ENCODE peak calls at places on chromosomes 5 and 9, in seven cellular contexts. U, R, A, K, F, N and P are unnamed samples.

GRCh38 chr9:33687779-33688178 is 107.6 kb upstream of the PRSS3 start:
- DNase-seq in U (no peak), R (no peak), A (no peak), K (no peak), F (no peak), N (no peak), P (no peak)

GRCh38 chr5:16937023-16937379 is 913 bp upstream of the MYO10 start:
- DNase-seq in U (no peak), R (no peak), A (no peak), K (peak; percentile 77), F (no peak), N (no peak), P (no peak)

GRCh38 chr9:70021026-70021571 is 22.5 kb upstream of the MAMDC2 start:
- DNase-seq in U (peak; percentile 61), R (no peak), A (no peak), K (peak; percentile 35), F (peak; percentile 70), N (peak; percentile 97), P (peak; percentile 63)

GRCh38 chr5:133610489-133611356 is 1.6 kb downstream of the FSTL4 start:
- DNase-seq in U (peak; percentile 64), R (no peak), A (peak; percentile 34), K (peak; percentile 76), F (no peak), N (peak; percentile 33), P (no peak)

GRCh38 chr5:51651889-51652288 is 268.6 kb downstream of the ISL1 start:
- DNase-seq in U (no peak), R (no peak), A (no peak), K (no peak), F (no peak), N (peak; percentile 1), P (no peak)

GRCh38 chr9:135343733-135344522 is 135.7 kb upstream of the PPP1R26 start:
- DNase-seq in U (peak; percentile 55), R (no peak), A (no peak), K (peak; percentile 68), F (no peak), N (peak; percentile 32), P (no peak)

GRCh38 chr5:35771839-35772238 is 84.9 kb upstream of the IL7R start:
- DNase-seq in U (no peak), R (no peak), A (no peak), K (no peak), F (no peak), N (no peak), P (no peak)

GRCh38 chr5:73266309-73266708 is 93.3 kb downstream of the TMEM174 start:
- DNase-seq in U (no peak), R (no peak), A (no peak), K (no peak), F (no peak), N (no peak), P (no peak)

GRCh38 chr5:14700478-14701436 is 36.2 kb downstream of the OTULIN start:
- DNase-seq in U (no peak), R (no peak), A (no peak), K (no peak), F (no peak), N (peak; percentile 25), P (no peak)

GRCh38 chr5:167358868-167359492 is 932.5 kb upstream of the WWC1 start:
- DNase-seq in U (no peak), R (no peak), A (no peak), K (no peak), F (no peak), N (no peak), P (no peak)

GRCh38 chr5:30502277-30502676 is 691.2 kb upstream of the CDH6 start:
- DNase-seq in U (no peak), R (no peak), A (no peak), K (no peak), F (peak; percentile 27), N (peak; percentile 63), P (no peak)

GRCh38 chr5:169803077-169803981 is 166.3 kb downstream of the DOCK2 start:
- DNase-seq in U (peak; percentile 65), R (no peak), A (no peak), K (no peak), F (peak; percentile 53), N (peak; percentile 99), P (peak; percentile 97)

GRCh38 chr5:14155075-14155474 is 11.9 kb downstream of the TRIO start:
- DNase-seq in U (no peak), R (no peak), A (no peak), K (no peak), F (no peak), N (no peak), P (no peak)

DNA sequence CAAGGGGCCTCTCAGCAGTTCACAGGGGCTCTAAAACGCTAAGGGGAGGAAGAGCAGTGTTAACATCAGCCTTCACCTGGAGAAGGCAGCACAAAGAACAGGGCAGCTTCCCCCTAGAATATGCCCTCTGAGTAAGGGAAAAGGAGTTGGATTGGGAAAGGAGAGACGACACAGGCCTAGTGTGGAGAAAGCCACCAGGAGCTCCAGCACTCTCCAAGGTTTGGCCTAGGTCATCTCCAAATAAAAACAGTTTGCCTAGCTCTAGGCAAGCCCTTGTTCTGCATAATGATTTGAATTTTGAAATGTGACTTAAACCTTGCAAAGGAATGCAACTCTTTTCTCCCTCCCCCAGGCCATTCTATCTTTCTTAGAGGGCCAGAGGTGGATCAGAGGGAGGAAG is 100.0 kb upstream of the SSBP2 start:
- DNase-seq in U (no peak), R (no peak), A (no peak), K (no peak), F (no peak), N (no peak), P (no peak)
- H3K4me3 ChIP-seq in U (peak overlapping the region; percentile 68), R (no peak overlapping the region), A (peak overlapping the region; percentile 62), K (peak overlapping the region; percentile 53), F (no peak overlapping the region), N (peak overlapping the region; percentile 53), P (no peak overlapping the region)

GRCh38 chr5:88683506-88684135 is 199.4 kb downstream of the MEF2C start:
- DNase-seq in U (no peak), R (no peak), A (no peak), K (no peak), F (no peak), N (no peak), P (no peak)
- TF ChIP-seq CTCF in U (no peak), R (no peak), A (no peak), K (no peak), F (peak; percentile 37), N (no peak), P (peak; percentile 9)

DNA sequence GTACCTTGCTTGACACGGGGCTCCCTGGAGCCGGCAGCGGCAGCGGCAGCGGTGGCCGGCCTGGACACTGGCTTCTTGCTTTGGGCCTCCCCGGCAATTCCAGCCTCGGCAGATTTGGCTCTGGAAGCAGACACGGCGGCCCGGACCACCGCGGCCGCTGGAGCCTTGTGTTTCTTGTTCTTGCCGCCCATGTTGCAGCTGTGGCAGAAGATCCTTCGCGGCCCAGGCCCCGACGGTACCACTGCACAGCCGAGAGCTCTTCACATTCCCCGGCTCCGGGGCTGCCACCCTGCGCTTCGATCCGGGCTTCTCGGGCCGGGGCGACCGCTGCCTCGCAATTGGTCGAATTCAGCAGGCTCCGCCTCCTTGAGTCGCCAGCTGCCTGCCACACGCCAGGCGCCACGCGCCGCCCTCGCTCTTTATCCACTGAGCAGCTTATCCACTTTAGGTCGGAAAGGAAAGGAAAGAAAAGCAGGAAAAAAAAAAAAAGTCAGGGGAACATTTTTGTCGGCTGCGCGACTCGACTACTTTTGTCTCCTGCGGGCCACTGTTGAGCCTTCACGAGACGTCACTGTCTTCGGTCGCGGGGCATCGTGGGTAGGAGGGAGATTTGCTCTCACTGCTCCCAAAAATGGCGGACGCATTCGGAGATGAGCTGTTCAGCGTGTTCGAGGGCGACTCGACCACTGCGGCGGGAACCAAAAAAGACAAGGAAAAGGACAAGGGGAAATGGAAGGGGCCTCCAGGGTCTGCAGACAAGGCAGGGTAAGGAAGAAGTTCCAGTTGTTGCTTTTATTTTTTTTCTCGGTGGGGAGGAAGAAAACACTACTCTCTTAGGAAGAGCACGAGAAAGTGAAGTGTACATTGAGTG is at the start of the genes DHX29 and MTREX:
- DNase-seq in U (peak; percentile 91), R (peak; percentile 71), A (peak; percentile 93), K (peak; percentile 92), F (peak; percentile 81), N (peak; percentile 93), P (peak; percentile 67)
- H3K4me3 ChIP-seq in U (peak within 1 kb of the TSS; percentile 89), R (peak within 1 kb of the TSS; percentile 92), A (peak within 1 kb of the TSS; percentile 64), K (peak within 1 kb of the TSS; percentile 87), F (peak within 1 kb of the TSS; percentile 74), N (peak within 1 kb of the TSS; percentile 86), P (peak within 1 kb of the TSS; percentile 90)

GRCh38 chr9:130368631-130369103 is 76.1 kb upstream of the ASS1 start:
- DNase-seq in U (no peak), R (no peak), A (no peak), K (no peak), F (no peak), N (no peak), P (no peak)
- TF ChIP-seq CTCF in U (no peak), R (no peak), A (no peak), K (no peak), F (no peak), N (no peak), P (no peak)

GRCh38 chr5:87120518-87121314 is 147.0 kb upstream of the RASA1 start:
- DNase-seq in U (no peak), R (no peak), A (no peak), K (no peak), F (peak; percentile 89), N (peak; percentile 96), P (peak; percentile 74)

GRCh38 chr5:87125796-87126195 is 141.9 kb upstream of the RASA1 start:
- DNase-seq in U (no peak), R (no peak), A (no peak), K (no peak), F (no peak), N (no peak), P (no peak)

GRCh38 chr5:87122171-87122977 is 145.3 kb upstream of the RASA1 start:
- DNase-seq in U (no peak), R (no peak), A (no peak), K (no peak), F (no peak), N (no peak), P (no peak)

GRCh38 chr5:87119588-87119987 is 148.1 kb upstream of the RASA1 start:
- DNase-seq in U (no peak), R (no peak), A (no peak), K (no peak), F (no peak), N (no peak), P (no peak)

DNA sequence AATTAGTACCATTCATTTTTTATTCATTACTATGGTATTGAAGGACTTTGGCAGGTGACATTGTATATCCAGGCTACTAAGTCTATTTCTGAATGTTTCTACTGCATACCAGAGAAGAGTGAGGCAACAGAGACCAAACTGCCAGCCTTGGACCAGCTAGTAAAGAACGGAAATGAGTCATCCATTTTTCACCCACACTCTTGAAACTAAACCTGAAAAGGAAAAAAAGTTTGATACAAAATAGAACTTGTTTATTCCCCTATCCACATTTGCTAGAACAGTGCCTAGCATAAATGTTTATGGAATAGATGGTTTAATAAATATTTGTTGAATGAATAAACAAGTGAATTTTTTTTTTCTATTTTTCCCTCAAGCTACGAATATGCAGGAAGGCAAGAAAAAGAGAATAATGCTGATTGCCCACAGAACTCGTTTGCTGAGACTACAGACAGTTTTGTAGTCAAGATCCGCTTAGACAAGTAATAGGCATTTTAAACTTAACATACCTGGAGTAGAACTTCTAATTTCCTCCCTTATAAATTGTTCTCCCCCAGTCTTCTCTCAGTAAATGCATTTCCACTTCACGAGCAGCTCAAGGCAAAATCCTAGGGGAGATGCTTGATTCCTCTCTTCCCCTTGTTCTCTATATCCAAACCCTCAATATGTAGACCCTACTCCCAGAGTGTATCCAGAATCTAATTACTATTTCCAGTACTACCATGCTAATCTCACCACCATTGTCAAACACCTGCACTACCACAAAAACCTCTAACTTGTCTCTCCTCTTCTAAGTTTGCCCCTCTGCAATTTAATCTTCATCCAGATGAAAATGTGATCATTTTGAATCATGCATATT is 146.1 kb upstream of the RASA1 start:
- DNase-seq in U (no peak), R (peak; percentile 10), A (peak; percentile 42), K (no peak), F (peak; percentile 75), N (peak; percentile 95), P (peak; percentile 61)
- H3K4me3 ChIP-seq in U (no peak overlapping the region), R (no peak overlapping the region), A (no peak overlapping the region), K (no peak overlapping the region), F (no peak overlapping the region), N (no peak overlapping the region), P (no peak overlapping the region)